ENCODE peak calls at places on chromosomes 6 and 20, in seven cellular contexts. Z is fibroblast of the aortic adventitia; T is CD8-positive, alpha-beta T cell; K is RWPE1; M is HepG2; W is cardiac fibroblast; D is glutamatergic neuron. Q is an unnamed sample.

GRCh38 chr6:153231048-153231635 is 100.1 kb upstream of the RGS17 start:
- DNase-seq in T (no peak), D (peak), K (peak), M (peak), Z (peak), W (peak), Q (peak)

GRCh38 chr20:10309326-10309725 is 90.7 kb downstream of the SNAP25 start:
- DNase-seq in Z (peak), K (peak), T (no peak), D (no peak), M (no peak), W (peak), Q (no peak)

GRCh38 chr6:170027111-170028043 is 263.5 kb downstream of the DLL1 start:
- DNase-seq in D (peak), K (peak), Z (no peak), W (no peak), M (no peak), T (no peak), Q (no peak)

GRCh38 chr20:2276015-2276414 is 19.8 kb upstream of the TGM3 start:
- DNase-seq in K (no peak), M (peak), W (no peak), Z (no peak), T (no peak), D (no peak), Q (no peak)

GRCh38 chr6:112640895-112641294 is 293.8 kb downstream of the RFPL4B start:
- DNase-seq in W (peak), K (no peak), T (no peak), D (no peak), Z (peak), M (no peak), Q (no peak)

GRCh38 chr6:34189806-34190503 is 44.1 kb upstream of the GRM4 start:
- DNase-seq in K (no peak), M (peak), Z (no peak), W (no peak), T (peak), D (no peak), Q (no peak)

GRCh38 chr20:50762045-50762422 is 30.7 kb downstream of the PARD6B start:
- DNase-seq in T (no peak), K (no peak), W (peak), D (no peak), M (no peak), Z (peak), Q (no peak)

GRCh38 chr6:106648651-106649308 is 19.4 kb downstream of the QRSL1 start:
- DNase-seq in W (no peak), K (no peak), Z (no peak), T (no peak), M (no peak), D (no peak), Q (no peak)

GRCh38 chr20:47133809-47134456 is 222.6 kb downstream of the ZMYND8 start:
- DNase-seq in K (peak), Z (peak), T (no peak), M (no peak), D (no peak), W (peak), Q (no peak)

GRCh38 chr20:20835897-20836296 is 123.5 kb upstream of the RALGAPA2 start:
- DNase-seq in Z (no peak), T (no peak), M (no peak), W (no peak), K (no peak), D (no peak), Q (no peak)

GRCh38 chr6:157412780-157413179 is 31.8 kb downstream of the ZDHHC14 start:
- DNase-seq in W (no peak), K (no peak), M (no peak), T (no peak), D (no peak), Z (no peak), Q (no peak)

GRCh38 chr20:48025061-48025515 is 239.8 kb upstream of the SULF2 start:
- DNase-seq in W (peak), M (no peak), K (peak), T (no peak), Z (peak), D (peak), Q (no peak)

GRCh38 chr6:11194399-11195274 is 37.8 kb downstream of the NEDD9 start:
- DNase-seq in W (peak), T (no peak), M (no peak), K (no peak), D (no peak), Z (peak), Q (no peak)

GRCh38 chr6:167485186-167485978 is 160.5 kb downstream of the TTLL2 start:
- DNase-seq in W (peak), Z (peak), D (no peak), T (no peak), K (peak), M (peak), Q (no peak)

GRCh38 chr6:5054427-5054873 is 30.7 kb upstream of the PPP1R3G start:
- DNase-seq in W (peak), T (no peak), K (no peak), Z (peak), D (no peak), M (no peak), Q (no peak)

GRCh38 chr6:41531591-41532582 is 14.3 kb upstream of the FOXP4 start:
- DNase-seq in T (peak), D (no peak), M (no peak), W (peak), K (no peak), Z (peak), Q (no peak)

GRCh38 chr6:100276311-100277057 is 188.2 kb downstream of the SIM1 start:
- DNase-seq in W (no peak), T (no peak), M (no peak), K (no peak), Z (no peak), D (no peak), Q (no peak)

GRCh38 chr6:95847061-95847460 is 168.7 kb upstream of the FUT9 start:
- DNase-seq in W (no peak), Z (no peak), K (no peak), T (no peak), D (no peak), M (no peak), Q (no peak)

GRCh38 chr20:6519556-6519955 is 247.9 kb upstream of the BMP2 start:
- DNase-seq in M (no peak), T (no peak), K (peak), Z (peak), D (no peak), W (peak), Q (no peak)

GRCh38 chr6:100176951-100177710 is 183.1 kb upstream of the MCHR2 start:
- DNase-seq in W (no peak), D (no peak), K (no peak), M (no peak), T (no peak), Z (no peak), Q (no peak)

GRCh38 chr20:53040678-53041674 is 68.8 kb downstream of the TSHZ2 start:
- DNase-seq in Z (peak), M (no peak), T (no peak), K (peak), D (no peak), W (no peak), Q (no peak)

DNA sequence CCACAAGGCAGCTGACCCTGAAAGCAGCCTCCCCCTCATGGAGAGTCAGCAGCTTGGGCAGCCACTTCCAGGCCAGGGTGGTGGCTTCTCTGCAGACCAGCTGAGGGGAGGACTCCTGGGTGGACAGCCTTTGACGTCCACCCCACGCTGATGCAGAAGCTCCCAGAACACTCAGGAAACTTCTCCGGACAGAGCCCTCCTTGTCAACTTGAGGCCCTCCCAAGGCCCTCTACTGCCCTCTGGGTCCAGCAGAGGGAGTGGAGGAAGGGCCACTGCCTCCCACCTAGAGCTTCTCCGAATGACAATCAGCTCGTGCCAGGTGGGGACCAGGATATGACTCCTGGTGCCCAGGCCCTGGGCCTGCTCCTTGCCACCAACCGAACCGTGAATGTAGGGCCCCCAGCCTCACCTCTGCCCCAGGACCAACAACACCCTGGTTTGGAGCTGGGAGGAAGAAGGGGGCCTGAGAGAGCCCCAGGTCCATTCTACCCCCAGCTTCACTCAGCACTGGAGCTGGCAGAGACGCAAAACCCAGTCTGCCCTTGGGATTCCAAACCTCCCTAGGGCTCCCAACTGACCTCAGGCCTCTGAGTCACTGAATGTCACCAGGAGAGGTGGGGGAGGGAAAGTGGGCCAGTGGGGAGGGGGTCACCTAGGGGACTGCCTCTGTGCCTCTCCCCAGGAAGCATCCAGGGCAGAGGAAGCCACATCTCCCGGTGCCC is 10.9 kb upstream of the SLC22A7 start:
- DNase-seq in W (peak), M (peak), T (no peak), K (no peak), D (no peak), Z (no peak), Q (no peak)
- TF ChIP-seq CTCF in W (peak), M (peak), T (no peak), K (no peak), D (no peak), Z (peak), Q (peak)

GRCh38 chr6:125129354-125129753 is 24.2 kb upstream of the TPD52L1 start:
- DNase-seq in Z (no peak), W (no peak), T (no peak), M (no peak), K (no peak), D (no peak), Q (no peak)
- TF ChIP-seq CTCF in Z (no peak), W (no peak), T (no peak), M (no peak), K (no peak), D (no peak), Q (no peak)

GRCh38 chr20:4569092-4569491 is 152.6 kb upstream of the PRND start:
- DNase-seq in K (no peak), Z (no peak), M (no peak), T (no peak), W (no peak), D (peak), Q (no peak)
- TF ChIP-seq CTCF in K (no peak), Z (peak), M (peak), T (no peak), W (peak), D (peak), Q (peak)

GRCh38 chr6:29790626-29791025 is 37.0 kb upstream of the HLA-G start:
- DNase-seq in D (no peak), Z (no peak), M (no peak), K (peak), T (no peak), W (no peak), Q (no peak)

GRCh38 chr6:29791162-29791561 is 36.5 kb upstream of the HLA-G start:
- DNase-seq in M (no peak), T (no peak), K (no peak), Z (peak), D (no peak), W (no peak), Q (no peak)

GRCh38 chr6:29791786-29792122 is 35.9 kb upstream of the HLA-G start:
- DNase-seq in M (no peak), D (no peak), K (no peak), Z (no peak), T (no peak), W (no peak), Q (no peak)

GRCh38 chr6:29792123-29793035 is 35.2 kb upstream of the HLA-G start:
- DNase-seq in T (peak), D (peak), M (no peak), Z (peak), K (peak), W (peak), Q (peak)

DNA sequence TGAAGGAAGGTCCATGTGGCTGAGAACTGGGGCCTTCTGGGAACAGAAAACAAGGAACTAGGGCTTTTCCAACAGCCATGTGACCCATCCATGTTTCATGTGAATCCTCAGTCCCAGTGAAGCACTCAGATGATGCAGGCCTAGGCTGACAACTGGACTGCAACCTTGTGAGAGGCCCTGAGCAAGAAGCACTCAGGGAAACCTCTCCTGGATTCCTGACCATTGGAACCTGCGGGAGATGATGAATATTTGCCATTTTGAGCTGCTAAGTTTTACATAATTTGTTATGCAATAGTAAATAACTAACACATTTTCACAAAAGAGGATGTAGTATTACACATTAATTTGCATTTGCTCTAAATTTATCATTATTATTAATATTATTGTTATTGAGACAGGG is 38.4 kb upstream of the HLA-G start:
- DNase-seq in W (no peak), D (no peak), M (no peak), Z (no peak), K (no peak), T (no peak), Q (no peak)
- TF ChIP-seq CTCF in W (no peak), D (no peak), M (no peak), Z (no peak), K (no peak), T (no peak), Q (no peak)

GRCh38 chr6:3813150-3813780 is 35.9 kb upstream of the FAM50B start:
- DNase-seq in W (peak), D (no peak), Z (peak), T (no peak), K (peak), M (peak), Q (no peak)
- TF ChIP-seq CTCF in W (no peak), D (no peak), Z (no peak), T (no peak), K (no peak), M (no peak), Q (no peak)

GRCh38 chr6:128554302-128554701 is 33.9 kb upstream of the PTPRK start:
- DNase-seq in D (no peak), T (no peak), K (no peak), Z (peak), W (peak), M (peak), Q (no peak)
- TF ChIP-seq CTCF in D (no peak), T (no peak), K (no peak), Z (peak), W (peak), M (peak), Q (peak)

Q was measured in neural crest cell.